ENCODE peak calls at places on chromosomes 5 and 9, in four cellular contexts. One of them, this sample, is unnamed.

GRCh38 chr9:95463145-95464060 is 53.4 kb downstream of the PTCH1 start:
- DNase-seq in fibroblast of lung: no peak
- DNase-seq in sigmoid colon: no peak
- DNase-seq in keratinocyte: no peak
- DNase-seq in this sample: no peak

GRCh38 chr9:23123048-23123632 is 676.5 kb downstream of the DMRTA1 start:
- DNase-seq in fibroblast of lung: peak
- DNase-seq in sigmoid colon: no peak
- DNase-seq in keratinocyte: no peak
- DNase-seq in this sample: no peak

GRCh38 chr5:39992617-39993203 is 567.9 kb upstream of the DAB2 start:
- DNase-seq in fibroblast of lung: peak
- DNase-seq in sigmoid colon: no peak
- DNase-seq in keratinocyte: no peak
- DNase-seq in this sample: no peak

GRCh38 chr5:72661405-72661804 is 154.2 kb upstream of the ZNF366 start:
- DNase-seq in fibroblast of lung: peak
- DNase-seq in sigmoid colon: no peak
- DNase-seq in keratinocyte: no peak
- DNase-seq in this sample: no peak

GRCh38 chr9:128105538-128106175 is 21.9 kb downstream of the PTGES2 start:
- DNase-seq in fibroblast of lung: no peak
- DNase-seq in sigmoid colon: no peak
- DNase-seq in keratinocyte: no peak
- DNase-seq in this sample: no peak

GRCh38 chr9:120110520-120110919 is 469.4 kb downstream of the CDK5RAP2 start:
- DNase-seq in fibroblast of lung: no peak
- DNase-seq in sigmoid colon: no peak
- DNase-seq in keratinocyte: no peak
- DNase-seq in this sample: no peak

GRCh38 chr9:69946800-69947437 is 96.7 kb upstream of the MAMDC2 start:
- DNase-seq in fibroblast of lung: peak
- DNase-seq in sigmoid colon: no peak
- DNase-seq in keratinocyte: peak
- DNase-seq in this sample: no peak

GRCh38 chr5:144195443-144195842 is 24.8 kb downstream of the KCTD16 start:
- DNase-seq in fibroblast of lung: peak
- DNase-seq in sigmoid colon: no peak
- DNase-seq in keratinocyte: no peak
- DNase-seq in this sample: no peak

GRCh38 chr5:90381213-90381929 is 28.2 kb downstream of the CETN3 start:
- DNase-seq in fibroblast of lung: no peak
- DNase-seq in sigmoid colon: no peak
- DNase-seq in keratinocyte: no peak
- DNase-seq in this sample: no peak

GRCh38 chr9:132049323-132049882 is 30.3 kb downstream of the MED27 start:
- DNase-seq in fibroblast of lung: no peak
- DNase-seq in sigmoid colon: no peak
- DNase-seq in keratinocyte: no peak
- DNase-seq in this sample: no peak

DNA sequence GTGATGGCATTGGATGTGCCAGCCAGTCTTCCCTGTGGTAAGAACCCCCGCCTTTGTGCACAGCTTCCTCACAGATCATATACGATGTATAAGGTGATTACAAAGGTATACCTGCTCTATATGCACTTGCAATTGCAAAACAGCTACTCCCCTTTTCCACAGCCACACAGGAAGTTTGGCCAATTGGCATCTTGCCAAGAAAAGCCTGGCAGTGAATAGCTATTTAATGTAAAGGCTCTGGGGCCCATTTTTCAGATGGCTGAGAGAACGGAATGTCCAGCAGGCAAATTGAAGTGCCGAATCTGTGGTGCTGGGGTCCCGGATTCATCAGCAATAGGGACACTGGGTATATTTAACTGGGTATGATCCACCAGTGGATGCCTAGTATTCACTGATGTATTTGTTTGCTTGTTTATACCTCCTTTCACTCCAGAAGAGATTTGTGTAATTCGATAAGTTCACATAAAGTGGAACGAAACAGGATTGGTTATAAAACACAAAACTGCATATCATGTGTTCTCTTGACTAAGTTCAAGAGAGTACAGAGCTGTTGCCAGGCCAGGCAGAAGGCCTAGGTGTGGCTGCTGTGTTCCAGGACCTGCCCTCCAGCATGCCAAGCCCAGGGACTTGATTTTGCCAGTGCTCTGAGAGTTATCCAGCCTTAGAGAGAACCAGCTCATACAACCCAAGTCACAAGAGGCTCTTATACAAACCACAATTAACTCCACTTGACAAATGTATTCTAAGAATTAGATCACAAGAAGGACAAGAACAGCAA is 27.7 kb upstream of the GABRP start:
- DNase-seq in fibroblast of lung: no peak
- DNase-seq in sigmoid colon: no peak
- DNase-seq in keratinocyte: no peak
- DNase-seq in this sample: no peak
- H3K27ac ChIP-seq in fibroblast of lung: no peak
- H3K27ac ChIP-seq in sigmoid colon: no peak
- H3K27ac ChIP-seq in keratinocyte: no peak
- H3K27ac ChIP-seq in this sample: no peak

DNA sequence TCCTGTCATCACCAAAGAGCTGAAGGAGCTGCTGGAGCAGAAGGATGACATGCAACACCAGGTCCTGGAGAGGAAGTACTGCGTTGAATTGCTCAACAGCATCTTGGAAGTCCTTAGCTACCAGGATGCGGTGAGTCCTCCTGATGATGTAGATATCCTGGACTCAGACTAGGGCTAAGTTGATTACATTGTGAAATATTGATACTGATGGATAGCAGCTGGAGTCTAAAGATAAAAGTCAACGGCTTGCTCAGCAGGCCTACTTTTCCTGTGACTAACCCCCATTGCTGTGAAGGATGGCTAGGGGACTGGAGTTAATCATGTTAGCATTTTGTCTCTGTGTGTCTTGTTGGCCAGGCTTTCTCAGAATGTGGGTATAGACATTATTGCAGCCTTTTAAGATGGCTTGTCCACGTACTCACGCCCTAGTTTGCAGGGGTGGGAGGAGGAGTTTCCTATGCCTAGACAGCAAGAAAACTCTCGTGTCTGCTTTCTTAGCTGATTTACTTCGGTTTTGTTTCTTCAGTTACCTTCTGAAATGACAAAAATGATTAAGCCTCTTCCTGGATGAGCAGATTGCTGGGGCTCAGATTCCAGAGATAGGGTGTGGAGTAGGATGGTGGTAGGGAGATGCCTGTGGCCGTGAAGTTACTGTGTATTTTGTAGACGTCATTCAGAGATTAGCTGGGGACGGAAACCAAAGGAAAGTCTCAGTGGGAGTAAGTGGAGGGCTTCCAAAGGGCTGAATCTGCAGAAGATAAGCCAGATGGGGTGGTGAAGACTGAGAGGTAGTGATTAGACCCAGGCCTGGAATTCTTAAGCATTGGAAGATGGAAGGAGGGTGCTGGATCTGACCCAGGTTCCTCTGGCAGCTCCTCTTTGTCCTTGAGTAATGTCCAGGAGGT is 166.3 kb downstream of the DOCK2 start:
- DNase-seq in fibroblast of lung: peak
- DNase-seq in sigmoid colon: peak
- DNase-seq in keratinocyte: no peak
- DNase-seq in this sample: no peak
- H3K27ac ChIP-seq in fibroblast of lung: peak
- H3K27ac ChIP-seq in sigmoid colon: no peak
- H3K27ac ChIP-seq in keratinocyte: no peak
- H3K27ac ChIP-seq in this sample: no peak

GRCh38 chr9:126935630-126936029 is 21.0 kb downstream of the RALGPS1 start:
- DNase-seq in fibroblast of lung: no peak
- DNase-seq in sigmoid colon: no peak
- DNase-seq in keratinocyte: no peak
- DNase-seq in this sample: no peak

GRCh38 chr9:126933334-126933980 is 18.9 kb downstream of the RALGPS1 start:
- DNase-seq in fibroblast of lung: no peak
- DNase-seq in sigmoid colon: no peak
- DNase-seq in keratinocyte: no peak
- DNase-seq in this sample: no peak

GRCh38 chr9:126932871-126933321 is 18.3 kb downstream of the RALGPS1 start:
- DNase-seq in fibroblast of lung: no peak
- DNase-seq in sigmoid colon: no peak
- DNase-seq in keratinocyte: no peak
- DNase-seq in this sample: no peak

GRCh38 chr9:126937444-126937843 is 22.9 kb downstream of the RALGPS1 start:
- DNase-seq in fibroblast of lung: no peak
- DNase-seq in sigmoid colon: no peak
- DNase-seq in keratinocyte: no peak
- DNase-seq in this sample: no peak

DNA sequence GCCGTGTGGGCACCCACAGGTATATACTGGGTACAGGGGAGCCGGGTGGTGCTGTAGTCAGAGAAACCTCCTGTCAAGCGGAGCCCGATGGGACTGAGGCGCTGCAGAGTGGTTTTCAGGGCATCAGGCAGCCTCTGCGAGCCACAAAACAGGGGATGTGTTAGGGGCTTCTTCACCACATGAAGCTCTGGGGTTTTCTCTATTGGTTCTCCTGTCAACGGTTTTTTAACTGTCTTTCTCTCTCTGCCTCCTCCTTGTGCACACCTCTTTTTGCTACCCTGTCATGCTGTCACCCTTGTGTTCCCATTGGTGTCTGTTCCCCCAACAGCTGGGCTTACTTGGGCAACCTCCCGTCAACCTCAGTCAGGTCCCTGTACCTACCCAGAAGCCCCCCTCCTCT is 19.9 kb downstream of the RALGPS1 start:
- DNase-seq in fibroblast of lung: no peak
- DNase-seq in sigmoid colon: no peak
- DNase-seq in keratinocyte: no peak
- DNase-seq in this sample: no peak
- H3K27ac ChIP-seq in fibroblast of lung: no peak
- H3K27ac ChIP-seq in sigmoid colon: no peak
- H3K27ac ChIP-seq in keratinocyte: no peak
- H3K27ac ChIP-seq in this sample: no peak

DNA sequence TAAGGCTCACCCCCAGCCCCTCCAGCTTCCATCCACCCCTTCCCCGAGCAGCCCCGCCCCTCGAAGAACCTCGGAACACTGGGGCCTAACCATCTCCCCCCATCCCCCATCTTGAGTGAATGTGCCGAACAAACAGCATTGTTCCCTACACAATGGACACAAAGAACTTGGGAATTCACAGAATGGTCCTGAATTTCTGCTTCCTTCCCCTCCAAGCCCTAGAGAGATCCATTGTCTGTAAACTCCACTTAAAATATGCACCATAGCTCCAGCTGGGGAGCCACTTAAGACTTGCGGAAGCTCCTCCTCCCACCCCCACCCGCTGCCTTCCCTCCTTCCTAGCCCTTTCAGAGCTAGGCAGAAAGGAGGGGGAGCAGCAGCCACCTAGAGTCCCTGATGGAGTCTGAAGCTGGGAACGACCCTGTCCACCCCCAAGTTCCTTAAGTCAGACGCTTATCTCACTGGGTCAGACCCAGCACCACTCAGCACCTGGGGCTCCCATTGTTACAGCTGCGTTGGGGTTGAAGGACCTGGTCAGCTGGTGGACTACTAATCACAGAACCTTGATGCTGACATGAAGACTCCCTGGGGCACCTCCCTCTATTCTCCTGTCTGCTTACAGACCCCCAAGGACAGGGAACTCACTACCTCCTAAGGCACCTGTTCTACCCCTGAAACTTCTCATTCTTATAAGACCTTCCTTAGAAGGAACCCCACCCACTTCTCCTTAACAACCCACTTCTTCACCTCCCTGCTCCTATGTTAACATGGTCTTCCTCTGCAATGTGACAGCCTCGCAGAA is 61.4 kb downstream of the PCDH1 start:
- DNase-seq in fibroblast of lung: no peak
- DNase-seq in sigmoid colon: no peak
- DNase-seq in keratinocyte: no peak
- DNase-seq in this sample: no peak
- H3K27ac ChIP-seq in fibroblast of lung: no peak
- H3K27ac ChIP-seq in sigmoid colon: no peak
- H3K27ac ChIP-seq in keratinocyte: no peak
- H3K27ac ChIP-seq in this sample: no peak

GRCh38 chr9:446074-446699 is 231.5 kb downstream of the DOCK8 start:
- DNase-seq in fibroblast of lung: no peak
- DNase-seq in sigmoid colon: no peak
- DNase-seq in keratinocyte: peak
- DNase-seq in this sample: no peak

GRCh38 chr9:450057-450456 is 235.4 kb downstream of the DOCK8 start:
- DNase-seq in fibroblast of lung: no peak
- DNase-seq in sigmoid colon: no peak
- DNase-seq in keratinocyte: no peak
- DNase-seq in this sample: no peak

GRCh38 chr9:445033-445432 is 230.4 kb downstream of the DOCK8 start:
- DNase-seq in fibroblast of lung: peak
- DNase-seq in sigmoid colon: peak
- DNase-seq in keratinocyte: no peak
- DNase-seq in this sample: no peak

GRCh38 chr9:444528-444927 is 229.9 kb downstream of the DOCK8 start:
- DNase-seq in fibroblast of lung: no peak
- DNase-seq in sigmoid colon: no peak
- DNase-seq in keratinocyte: no peak
- DNase-seq in this sample: no peak

DNA sequence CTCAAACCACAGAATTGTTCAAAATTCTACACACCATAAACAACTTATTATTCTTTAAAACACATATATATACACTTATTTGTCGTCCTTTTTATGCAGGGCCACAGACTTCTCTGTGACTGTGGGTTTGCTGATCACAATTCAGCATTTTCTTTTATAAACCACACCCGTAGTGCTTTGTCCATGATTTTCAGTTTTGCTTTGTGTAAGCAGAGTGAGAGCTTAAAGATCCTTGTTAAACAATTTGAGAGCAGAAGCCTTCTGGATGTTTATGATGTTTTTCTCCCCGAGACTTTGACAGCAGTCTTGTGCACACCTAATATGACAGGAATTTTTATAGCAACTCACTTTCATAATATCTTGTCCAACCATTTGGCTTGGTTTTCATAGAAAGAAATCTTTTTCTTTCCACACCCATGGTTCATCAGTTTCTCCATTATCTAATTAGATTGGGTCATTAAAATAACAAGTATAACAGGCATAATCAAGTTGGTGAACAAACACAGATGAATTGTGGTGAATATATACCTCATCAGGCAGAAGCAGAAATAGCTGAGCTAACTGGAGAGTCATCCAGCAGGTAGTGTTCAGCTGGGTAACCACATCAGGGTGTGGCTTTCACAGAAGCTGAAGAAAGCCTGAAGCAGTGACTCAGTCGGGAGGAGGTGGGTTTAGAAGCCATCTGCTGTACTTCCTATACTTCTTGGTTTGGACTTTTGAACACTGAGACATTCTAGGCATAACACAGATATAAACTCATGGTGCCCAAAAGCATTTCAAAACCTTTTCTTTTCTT is 232.8 kb downstream of the DOCK8 start:
- DNase-seq in fibroblast of lung: no peak
- DNase-seq in sigmoid colon: no peak
- DNase-seq in keratinocyte: peak
- DNase-seq in this sample: peak
- H3K27ac ChIP-seq in fibroblast of lung: no peak
- H3K27ac ChIP-seq in sigmoid colon: no peak
- H3K27ac ChIP-seq in keratinocyte: peak
- H3K27ac ChIP-seq in this sample: no peak

GRCh38 chr9:109555215-109555614 is 57.1 kb upstream of the PTPN3 start:
- DNase-seq in fibroblast of lung: no peak
- DNase-seq in sigmoid colon: no peak
- DNase-seq in keratinocyte: no peak
- DNase-seq in this sample: no peak
- H3K27ac ChIP-seq in fibroblast of lung: no peak
- H3K27ac ChIP-seq in sigmoid colon: no peak
- H3K27ac ChIP-seq in keratinocyte: peak
- H3K27ac ChIP-seq in this sample: no peak

GRCh38 chr5:15645776-15646175 is 145.8 kb downstream of the FBXL7 start:
- DNase-seq in fibroblast of lung: no peak
- DNase-seq in sigmoid colon: no peak
- DNase-seq in keratinocyte: no peak
- DNase-seq in this sample: no peak
- H3K27ac ChIP-seq in fibroblast of lung: no peak
- H3K27ac ChIP-seq in sigmoid colon: no peak
- H3K27ac ChIP-seq in keratinocyte: no peak
- H3K27ac ChIP-seq in this sample: no peak

This sample was measured in CD4-positive, alpha-beta T cell.